ENCODE peak calls at places on chromosomes 2 and 18, in five cellular contexts. E, X, K, L and D are unnamed samples.

GRCh38 chr2:177165731-177166711 is 46.6 kb upstream of the HNRNPA3 start:
- DNase-seq in E (peak), X (peak), K (no peak), L (peak), D (no peak)

GRCh38 chr2:54524236-54524991 is 68.3 kb downstream of the SPTBN1 start:
- DNase-seq in E (peak), X (peak), K (no peak), L (no peak), D (no peak)

GRCh38 chr2:88350641-88351601 is 101.6 kb downstream of the FOXI3 start:
- DNase-seq in E (peak), X (no peak), K (no peak), L (peak), D (no peak)

GRCh38 chr2:177282101-177282573 is 17.6 kb upstream of the NFE2L2 start:
- DNase-seq in E (no peak), X (peak), K (no peak), L (no peak), D (no peak)

GRCh38 chr2:168798076-168798887 is 4.2 kb upstream of the NOSTRIN start:
- DNase-seq in E (no peak), X (no peak), K (no peak), L (no peak), D (no peak)

GRCh38 chr2:71607490-71607889 is 154.1 kb downstream of the DYSF start:
- DNase-seq in E (no peak), X (peak), K (peak), L (no peak), D (peak)

GRCh38 chr2:172098650-172099471 is 3.8 kb downstream of the DLX2 start:
- DNase-seq in E (peak), X (no peak), K (no peak), L (peak), D (no peak)

GRCh38 chr2:35858216-35858615 is 497.4 kb upstream of the CRIM1 start:
- DNase-seq in E (no peak), X (no peak), K (no peak), L (no peak), D (no peak)

GRCh38 chr18:75202976-75203375 is 6.0 kb downstream of the PTGR3 start:
- DNase-seq in E (no peak), X (no peak), K (no peak), L (no peak), D (no peak)

GRCh38 chr2:3661149-3661660 is 3.2 kb downstream of the ALLC start:
- DNase-seq in E (no peak), X (no peak), K (peak), L (no peak), D (no peak)

GRCh38 chr18:36088256-36088655 is 20.9 kb upstream of the RPRD1A start:
- DNase-seq in E (no peak), X (no peak), K (no peak), L (no peak), D (no peak)

GRCh38 chr2:149595069-149595963 is 7.7 kb upstream of the MMADHC start:
- DNase-seq in E (peak), X (no peak), K (no peak), L (no peak), D (no peak)

GRCh38 chr18:63963610-63964256 is 6.1 kb upstream of the SERPINB8 start:
- DNase-seq in E (peak), X (no peak), K (no peak), L (peak), D (peak)

GRCh38 chr2:85303780-85304531 is 23.8 kb downstream of the TGOLN2 start:
- DNase-seq in E (no peak), X (no peak), K (no peak), L (no peak), D (no peak)

GRCh38 chr2:15939556-15939853 is 845 bp upstream of the MYCN start:
- DNase-seq in E (no peak), X (no peak), K (no peak), L (no peak), D (no peak)

GRCh38 chr18:47370052-47370451 is 118.6 kb upstream of the SKOR2 start:
- DNase-seq in E (no peak), X (no peak), K (no peak), L (no peak), D (no peak)

GRCh38 chr2:149175956-149176355 is 137.5 kb downstream of the LYPD6B start:
- DNase-seq in E (no peak), X (no peak), K (no peak), L (no peak), D (no peak)

GRCh38 chr2:36811071-36811470 is 114.6 kb downstream of the VIT start:
- DNase-seq in E (no peak), X (no peak), K (no peak), L (no peak), D (no peak)

GRCh38 chr2:143977356-143977755 is 542.6 kb downstream of the ZEB2 start:
- DNase-seq in E (no peak), X (no peak), K (no peak), L (no peak), D (no peak)

GRCh38 chr2:42872736-42873135 is 80.4 kb upstream of the HAAO start:
- DNase-seq in E (no peak), X (no peak), K (no peak), L (no peak), D (no peak)

GRCh38 chr18:5197032-5197434 is at the start of gene AKAIN1:
- DNase-seq in E (no peak), X (no peak), K (no peak), L (peak), D (no peak)

GRCh38 chr18:65750421-65751144 is at the start of gene CDH7:
- DNase-seq in E (no peak), X (no peak), K (no peak), L (no peak), D (no peak)

GRCh38 chr2:32647180-32647651 is 19.4 kb downstream of the TTC27 start:
- DNase-seq in E (no peak), X (no peak), K (no peak), L (no peak), D (no peak)

DNA sequence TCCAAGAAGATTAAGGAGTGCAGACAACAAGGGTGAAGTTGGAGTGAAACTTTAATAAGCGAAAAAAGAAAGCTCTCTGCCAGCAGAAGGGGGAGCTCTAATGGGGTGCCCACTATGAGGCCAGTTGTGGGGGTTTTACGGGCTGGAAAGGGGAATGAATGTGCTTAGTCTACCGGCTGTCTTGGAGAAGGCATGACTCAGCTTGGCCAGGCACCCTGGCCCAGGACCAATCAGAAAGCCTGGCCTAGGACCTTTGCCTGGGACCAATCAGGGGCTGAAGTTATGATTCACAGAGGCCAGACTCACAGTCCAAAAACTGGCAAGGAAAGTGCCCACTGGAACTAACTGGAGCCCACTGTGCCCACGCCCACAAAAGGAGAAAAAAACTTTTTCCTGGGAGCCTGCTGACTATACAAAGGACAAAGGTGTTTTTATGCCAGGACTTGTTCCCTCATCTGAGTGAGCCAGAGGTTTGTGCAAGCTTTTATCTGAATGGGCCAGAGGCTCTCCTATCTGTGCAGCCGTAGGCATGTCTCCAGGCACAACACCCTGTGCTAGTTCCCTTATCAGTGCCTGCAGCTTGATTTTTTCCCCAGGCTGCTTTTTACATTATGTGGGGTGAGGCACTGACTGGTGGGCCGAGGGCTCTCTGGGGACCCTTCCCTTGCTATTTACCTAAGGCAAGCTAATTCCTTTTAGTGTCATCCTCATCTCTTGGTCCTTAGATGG is 18.6 kb downstream of the CMPK2 start:
- DNase-seq in E (peak), X (no peak), K (no peak), L (no peak), D (no peak)
- TF ChIP-seq POLR2A in E (no peak), X (no peak), K (no peak), L (no peak), D (no peak)

DNA sequence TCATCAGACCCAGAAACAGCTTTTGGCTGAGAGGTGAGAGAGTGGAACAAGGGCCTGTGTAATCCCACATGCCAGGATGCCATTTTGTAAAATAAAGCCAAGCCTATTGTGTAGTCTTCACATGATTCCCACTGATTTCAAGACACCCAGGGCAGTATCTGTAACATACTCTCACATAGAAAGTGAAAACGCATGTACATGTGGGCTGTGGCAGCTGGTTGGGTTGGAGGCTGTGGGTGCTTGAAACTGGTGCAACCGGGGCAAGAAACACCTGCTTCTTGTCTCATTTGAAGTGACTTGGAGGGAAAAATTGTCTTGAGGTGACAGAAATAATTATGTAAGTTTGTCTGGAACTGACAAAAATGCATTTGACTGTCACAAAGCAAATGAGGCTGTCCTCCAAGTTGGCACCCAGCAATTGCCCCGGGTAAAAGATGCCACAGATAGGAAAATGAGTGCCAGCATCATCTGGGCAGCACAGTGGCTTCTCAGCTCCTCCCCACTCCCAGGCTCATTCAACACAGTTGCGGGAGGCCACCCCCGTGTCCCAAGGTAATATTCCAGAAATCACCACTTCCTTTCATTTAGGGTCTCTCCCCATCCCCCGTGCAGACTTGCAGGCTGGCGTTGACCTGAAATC is 294.0 kb upstream of the PARD3B start:
- DNase-seq in E (no peak), X (no peak), K (no peak), L (no peak), D (no peak)
- H3K27ac ChIP-seq in E (no peak), X (no peak), K (no peak), L (no peak), D (no peak)

GRCh38 chr2:29526587-29527586 is 394.5 kb downstream of the ALK start:
- DNase-seq in E (no peak), X (no peak), K (no peak), L (no peak), D (no peak)
- TF ChIP-seq POLR2A in E (no peak), X (no peak), K (no peak), L (no peak), D (no peak)

DNA sequence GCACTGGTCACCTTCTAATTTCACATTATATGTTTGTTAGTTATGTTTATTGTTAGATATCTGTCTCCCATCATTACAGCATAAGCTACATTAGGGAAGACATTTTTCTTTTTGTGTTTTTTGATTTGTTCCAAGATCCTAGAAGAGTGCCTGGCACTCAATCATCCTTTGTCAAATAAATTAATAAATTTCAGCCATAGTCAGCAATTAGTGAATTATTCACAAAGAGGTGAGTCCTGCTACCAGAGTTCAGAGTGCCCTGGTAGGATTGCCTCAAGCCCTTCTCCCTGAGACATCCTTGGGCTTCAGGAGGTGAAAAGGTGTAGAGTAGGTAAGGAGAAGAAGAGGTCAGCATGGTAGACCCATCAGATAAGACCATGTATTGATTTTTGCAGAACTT is 186.2 kb upstream of the CTAGE1 start:
- DNase-seq in E (no peak), X (no peak), K (no peak), L (no peak), D (no peak)
- H3K27ac ChIP-seq in E (no peak), X (no peak), K (no peak), L (no peak), D (peak)

DNA sequence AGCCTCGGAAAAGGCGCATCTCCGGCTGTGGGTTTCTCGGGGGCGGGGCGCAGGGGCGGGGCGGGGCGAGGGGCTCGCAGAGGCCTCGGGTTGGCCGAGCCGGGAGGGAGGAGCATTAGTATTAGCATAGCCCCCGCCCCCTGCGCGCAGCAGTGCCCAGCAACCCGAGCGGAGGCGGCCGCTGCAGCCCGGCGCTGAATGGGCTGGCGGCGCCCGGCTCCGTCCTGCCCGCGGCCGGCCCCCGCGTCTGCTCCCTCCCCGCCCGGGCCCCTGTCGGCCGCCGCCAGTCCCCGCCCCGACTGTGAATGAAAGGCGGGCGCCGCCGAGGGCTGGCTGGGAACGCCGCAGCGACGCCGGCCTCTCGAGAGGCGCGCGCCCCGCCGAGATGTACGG is at the start of gene EFR3B:
- DNase-seq in E (peak), X (peak), K (peak), L (peak), D (peak)
- TF ChIP-seq POLR2A in E (peak), X (peak), K (no peak), L (no peak), D (peak)

GRCh38 chr2:46548521-46549144 is 69.3 kb downstream of the TMEM247 start:
- DNase-seq in E (no peak), X (no peak), K (no peak), L (no peak), D (no peak)

GRCh38 chr2:46548103-46548486 is 68.7 kb downstream of the TMEM247 start:
- DNase-seq in E (no peak), X (peak), K (no peak), L (no peak), D (no peak)

GRCh38 chr2:46549159-46549902 is 70.0 kb downstream of the TMEM247 start:
- DNase-seq in E (no peak), X (peak), K (no peak), L (no peak), D (no peak)

GRCh38 chr2:46545015-46545839 is 65.9 kb downstream of the TMEM247 start:
- DNase-seq in E (no peak), X (no peak), K (no peak), L (no peak), D (no peak)

DNA sequence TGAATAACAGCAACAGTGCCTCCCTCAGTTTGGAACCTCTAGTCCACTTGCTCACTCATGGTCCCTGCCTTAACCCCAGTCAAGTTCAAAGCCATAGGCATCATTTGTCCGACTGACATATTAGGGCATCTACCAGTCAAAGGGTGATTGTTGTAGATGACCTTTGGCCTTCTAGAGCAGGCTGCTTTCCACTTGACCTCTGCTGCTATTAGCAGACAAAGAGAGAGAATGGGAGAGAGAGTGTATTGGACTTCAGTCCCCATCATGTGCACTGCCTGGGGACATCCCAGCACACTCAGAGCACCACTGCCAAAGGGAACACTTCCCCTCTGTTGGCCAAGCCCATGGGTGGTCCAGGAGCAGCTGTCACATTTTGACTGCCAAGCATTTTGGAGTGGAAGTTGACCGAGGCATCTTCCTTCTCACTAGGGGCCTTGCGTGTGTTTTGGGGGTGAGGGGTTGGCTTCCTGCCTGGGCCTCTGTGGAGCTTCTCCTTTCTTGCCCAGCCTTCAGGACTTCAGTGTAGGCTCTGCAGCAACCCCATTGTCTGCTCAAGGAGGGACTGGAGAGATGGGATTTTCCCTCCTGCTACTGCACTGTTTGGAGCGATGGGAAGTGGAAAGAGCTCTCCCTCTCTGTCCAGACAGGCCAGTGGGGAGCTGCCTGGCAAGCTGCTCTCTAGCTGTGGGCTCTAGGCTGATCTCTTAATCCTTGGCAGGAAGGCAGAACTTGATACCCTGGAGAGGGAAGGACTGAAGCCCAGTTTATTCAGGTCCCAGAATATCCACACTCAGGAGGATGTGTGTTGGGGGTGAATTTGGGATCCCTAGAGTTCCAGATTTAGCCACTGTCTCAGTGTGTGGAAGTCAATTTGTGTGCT is 68.1 kb downstream of the TMEM247 start:
- DNase-seq in E (no peak), X (peak), K (no peak), L (peak), D (no peak)
- H3K27ac ChIP-seq in E (no peak), X (peak), K (peak), L (no peak), D (peak)

DNA sequence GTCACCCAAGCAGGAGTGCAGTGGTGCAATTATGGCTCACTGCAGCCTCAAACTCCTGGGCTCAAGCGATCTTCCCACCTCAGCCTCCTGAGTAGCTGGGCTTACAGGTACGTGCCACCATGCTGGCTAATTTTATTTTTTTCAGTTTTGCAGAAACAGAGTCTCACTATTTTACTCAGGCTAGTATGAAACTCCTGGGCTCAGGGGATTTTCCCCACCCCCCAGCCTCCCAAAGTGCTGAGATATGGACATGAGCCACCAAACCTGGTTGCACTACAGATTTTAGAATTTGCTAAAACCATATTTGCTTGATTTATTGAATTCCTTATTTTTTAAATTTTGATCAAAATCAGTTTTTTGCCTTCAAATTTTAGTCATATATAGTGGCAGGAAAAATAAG is 1553.4 kb downstream of the LRP1B start:
- DNase-seq in E (no peak), X (no peak), K (no peak), L (no peak), D (no peak)
- TF ChIP-seq POLR2A in E (no peak), X (no peak), K (no peak), L (no peak), D (no peak)

DNA sequence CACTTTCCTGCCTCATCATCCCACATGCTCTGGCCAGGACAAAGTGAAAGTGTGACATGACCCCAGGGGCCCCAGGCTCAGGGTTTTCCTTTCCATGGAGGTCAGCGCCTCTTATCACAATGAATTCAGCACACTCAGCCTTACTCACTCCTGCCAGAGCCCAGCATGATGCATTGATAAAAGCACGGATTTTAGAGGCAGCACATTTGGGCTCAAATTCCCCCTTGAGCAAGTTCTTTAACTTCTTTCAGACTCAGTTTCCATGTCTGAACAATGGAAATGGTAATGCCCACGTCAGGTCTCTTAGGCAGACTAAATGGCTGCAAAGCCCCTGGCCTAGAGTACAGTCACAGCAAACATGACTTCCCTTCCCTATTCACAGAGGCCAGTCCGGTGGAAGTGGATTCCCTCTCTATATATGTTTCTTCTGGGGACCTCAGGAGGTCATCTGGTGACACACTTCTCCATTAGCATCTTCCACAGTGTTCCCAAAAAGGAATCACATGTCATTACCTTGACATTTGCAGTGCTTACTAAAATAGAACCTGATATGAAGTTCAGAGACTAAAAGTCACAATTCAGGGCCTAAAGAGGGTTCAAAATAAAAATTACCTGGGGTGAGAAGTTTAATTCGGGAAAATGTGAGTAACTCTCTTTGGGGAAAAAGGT is 55.4 kb upstream of the TMEM163 start:
- DNase-seq in E (no peak), X (no peak), K (no peak), L (no peak), D (no peak)
- H3K27ac ChIP-seq in E (no peak), X (no peak), K (no peak), L (no peak), D (no peak)

GRCh38 chr2:101369100-101369499 is 18.2 kb downstream of the CREG2 start:
- DNase-seq in E (no peak), X (no peak), K (no peak), L (no peak), D (no peak)
- TF ChIP-seq POLR2A in E (no peak), X (no peak), K (no peak), L (no peak), D (no peak)

GRCh38 chr2:28949190-28949589 is 31.9 kb upstream of the TOGARAM2 start:
- DNase-seq in E (no peak), X (no peak), K (no peak), L (no peak), D (no peak)

GRCh38 chr2:28949617-28950305 is 31.3 kb upstream of the TOGARAM2 start:
- DNase-seq in E (peak), X (no peak), K (no peak), L (peak), D (no peak)

GRCh38 chr2:28952806-28953190 is 28.3 kb upstream of the TOGARAM2 start:
- DNase-seq in E (peak), X (peak), K (no peak), L (no peak), D (no peak)

GRCh38 chr2:28950941-28951630 is 30.0 kb upstream of the TOGARAM2 start:
- DNase-seq in E (peak), X (no peak), K (no peak), L (no peak), D (no peak)

GRCh38 chr2:28951910-28952805 is 28.9 kb upstream of the TOGARAM2 start:
- DNase-seq in E (peak), X (peak), K (peak), L (peak), D (peak)
- H3K27ac ChIP-seq in E (peak), X (peak), K (peak), L (peak), D (peak)